ENCODE peak calls at places on chromosomes 1 and 21, in nine cellular contexts. G, W, X, J, F, A, O, E and R are unnamed samples.

GRCh38 chr1:64172458-64172983 is 30.9 kb upstream of the UBE2U start:
- DNase-seq in G (no peak), W (no peak), X (no peak), J (no peak), F (peak; percentile 69), A (no peak), O (no peak), E (no peak), R (no peak)

GRCh38 chr1:29379438-29380073 is 143.2 kb downstream of the PTPRU start:
- DNase-seq in G (peak; percentile 81), W (peak; percentile 28), X (peak; percentile 8), J (peak; percentile 42), F (peak; percentile 38), A (no peak), O (peak; percentile 72), E (no peak), R (no peak)

GRCh38 chr1:244779410-244779809 is 56.0 kb upstream of the COX20 start:
- DNase-seq in G (no peak), W (no peak), X (no peak), J (no peak), F (peak; percentile 39), A (no peak), O (no peak), E (no peak), R (no peak)

GRCh38 chr1:67888208-67888607 is 54.9 kb upstream of the GNG12 start:
- DNase-seq in G (no peak), W (no peak), X (no peak), J (no peak), F (no peak), A (no peak), O (no peak), E (no peak), R (no peak)

GRCh38 chr1:156675715-156676311 is 1.4 kb downstream of the NES start:
- DNase-seq in G (peak; percentile 85), W (no peak), X (no peak), J (no peak), F (peak; percentile 39), A (no peak), O (peak; percentile 65), E (no peak), R (no peak)

GRCh38 chr1:100299521-100300222 is 33.7 kb downstream of the RTCA start:
- DNase-seq in G (no peak), W (no peak), X (no peak), J (no peak), F (no peak), A (no peak), O (peak; percentile 12), E (no peak), R (no peak)

GRCh38 chr1:193417420-193417819 is 231.0 kb upstream of the B3GALT2 start:
- DNase-seq in G (no peak), W (no peak), X (no peak), J (no peak), F (peak; percentile 27), A (no peak), O (no peak), E (peak; percentile 37), R (no peak)

GRCh38 chr21:45164124-45164511 is 89.7 kb downstream of the ADARB1 start:
- DNase-seq in G (no peak), W (no peak), X (no peak), J (no peak), F (peak; percentile 46), A (peak; percentile 48), O (no peak), E (no peak), R (no peak)

GRCh38 chr1:29254346-29254745 is 18.0 kb downstream of the PTPRU start:
- DNase-seq in G (no peak), W (no peak), X (no peak), J (no peak), F (no peak), A (no peak), O (no peak), E (no peak), R (no peak)

GRCh38 chr1:150842343-150842742 is 34.1 kb downstream of the ARNT start:
- DNase-seq in G (no peak), W (no peak), X (no peak), J (no peak), F (no peak), A (no peak), O (no peak), E (no peak), R (no peak)

GRCh38 chr21:25199944-25200343 is 407.3 kb downstream of the MRPL39 start:
- DNase-seq in G (no peak), W (no peak), X (no peak), J (no peak), F (no peak), A (no peak), O (no peak), E (no peak), R (no peak)

GRCh38 chr1:159152031-159152430 is 19.4 kb upstream of the CADM3 start:
- DNase-seq in G (no peak), W (no peak), X (no peak), J (no peak), F (no peak), A (no peak), O (no peak), E (no peak), R (no peak)

GRCh38 chr1:15592285-15592684 is 7.4 kb upstream of the AGMAT start:
- DNase-seq in G (no peak), W (no peak), X (no peak), J (no peak), F (no peak), A (no peak), O (no peak), E (no peak), R (no peak)

GRCh38 chr1:208595236-208595635 is 351.1 kb upstream of the PLXNA2 start:
- DNase-seq in G (no peak), W (no peak), X (no peak), J (no peak), F (no peak), A (no peak), O (no peak), E (no peak), R (no peak)

GRCh38 chr1:168894397-168894796 is 165.4 kb upstream of the DPT start:
- DNase-seq in G (no peak), W (no peak), X (no peak), J (no peak), F (no peak), A (no peak), O (no peak), E (no peak), R (no peak)

GRCh38 chr1:159996653-159997052 is 35.1 kb downstream of the PIGM start:
- DNase-seq in G (no peak), W (no peak), X (no peak), J (no peak), F (peak; percentile 85), A (no peak), O (no peak), E (peak; percentile 46), R (no peak)

GRCh38 chr1:244835276-244836134 is at the start of gene COX20:
- DNase-seq in G (peak; percentile 95), W (peak; percentile 93), X (peak; percentile 95), J (peak; percentile 95), F (peak; percentile 88), A (peak; percentile 94), O (peak; percentile 97), E (peak; percentile 87), R (peak; percentile 84)

GRCh38 chr21:36070999-36071398 is 1.2 kb downstream of the CBR1 start:
- DNase-seq in G (no peak), W (no peak), X (no peak), J (no peak), F (no peak), A (no peak), O (no peak), E (no peak), R (no peak)

GRCh38 chr21:33780631-33781030 is 135.0 kb downstream of the ATP5PO start:
- DNase-seq in G (no peak), W (no peak), X (no peak), J (no peak), F (peak; percentile 45), A (no peak), O (no peak), E (no peak), R (no peak)

GRCh38 chr1:167611983-167612382 is 18.0 kb upstream of the RCSD1 start:
- DNase-seq in G (no peak), W (no peak), X (no peak), J (no peak), F (no peak), A (no peak), O (no peak), E (no peak), R (no peak)
- H3K9me3 ChIP-seq in G (peaks cover 25% of the 10 kb centered on the region), W (peaks cover 5% of the 10 kb centered on the region), X (peaks cover 17% of the 10 kb centered on the region), J (peaks cover 4% of the 10 kb centered on the region), F (no peaks in the 10 kb centered on the region), A (peaks cover 5% of the 10 kb centered on the region), O (peaks cover 7% of the 10 kb centered on the region), E (peaks cover 8% of the 10 kb centered on the region), R (no peaks in the 10 kb centered on the region)

GRCh38 chr1:227654431-227654830 is 80.7 kb downstream of the JMJD4 start:
- DNase-seq in G (no peak), W (no peak), X (no peak), J (no peak), F (no peak), A (no peak), O (no peak), E (no peak), R (no peak)
- H3K9me3 ChIP-seq in G (peaks cover 99% of the 10 kb centered on the region), W (peaks cover 39% of the 10 kb centered on the region), X (peaks cover 100% of the 10 kb centered on the region), J (peaks cover 100% of the 10 kb centered on the region), F (peaks cover 47% of the 10 kb centered on the region), A (peaks cover 100% of the 10 kb centered on the region), O (peaks cover 93% of the 10 kb centered on the region), E (peaks cover 99% of the 10 kb centered on the region), R (peaks cover 51% of the 10 kb centered on the region)

GRCh38 chr1:65845758-65846060 is 53.0 kb downstream of the PDE4B start:
- DNase-seq in G (no peak), W (no peak), X (no peak), J (no peak), F (no peak), A (no peak), O (no peak), E (no peak), R (no peak)

GRCh38 chr1:65844990-65845757 is 52.5 kb downstream of the PDE4B start:
- DNase-seq in G (no peak), W (no peak), X (no peak), J (no peak), F (no peak), A (no peak), O (no peak), E (no peak), R (no peak)

GRCh38 chr1:65850281-65850680 is 57.6 kb downstream of the PDE4B start:
- DNase-seq in G (no peak), W (no peak), X (no peak), J (no peak), F (no peak), A (no peak), O (no peak), E (no peak), R (no peak)

DNA sequence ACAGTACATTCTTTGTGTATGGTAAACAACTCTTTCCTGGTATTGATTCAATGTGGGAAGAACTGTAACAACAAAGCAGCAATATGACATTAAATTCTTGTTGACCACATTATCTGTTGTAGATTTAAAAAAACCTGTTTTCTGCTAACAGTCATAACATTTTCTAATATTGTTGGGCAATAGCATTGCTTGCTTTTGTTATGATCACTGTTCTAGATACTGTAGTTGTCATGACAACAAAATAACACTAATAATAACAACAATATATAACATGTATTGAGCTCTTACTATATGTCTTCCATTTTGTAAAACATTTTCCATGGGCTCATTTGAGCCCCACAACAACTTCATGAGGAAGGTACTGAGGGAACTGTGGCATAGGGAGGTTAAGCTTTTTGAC is 54.2 kb downstream of the PDE4B start:
- DNase-seq in G (no peak), W (no peak), X (no peak), J (no peak), F (no peak), A (no peak), O (no peak), E (no peak), R (no peak)
- H3K9me3 ChIP-seq in G (no peaks in the 10 kb centered on the region), W (no peaks in the 10 kb centered on the region), X (peaks cover 9% of the 10 kb centered on the region), J (no peaks in the 10 kb centered on the region), F (peaks cover 7% of the 10 kb centered on the region), A (peaks cover 15% of the 10 kb centered on the region), O (no peaks in the 10 kb centered on the region), E (peaks cover 3% of the 10 kb centered on the region), R (no peaks in the 10 kb centered on the region)

GRCh38 chr1:48329489-48329888 is 107.0 kb downstream of the SLC5A9 start:
- DNase-seq in G (no peak), W (no peak), X (no peak), J (no peak), F (peak; percentile 47), A (no peak), O (no peak), E (no peak), R (no peak)
- H3K9me3 ChIP-seq in G (peaks cover 31% of the 10 kb centered on the region), W (peaks cover 2% of the 10 kb centered on the region), X (peaks cover 30% of the 10 kb centered on the region), J (peaks cover 24% of the 10 kb centered on the region), F (peaks cover 8% of the 10 kb centered on the region), A (peaks cover 41% of the 10 kb centered on the region), O (no peaks in the 10 kb centered on the region), E (peaks cover 18% of the 10 kb centered on the region), R (no peaks in the 10 kb centered on the region)